ENCODE peak calls at places on chromosomes 7 and 10, in four cellular contexts. R, Z, B and S are unnamed samples.

GRCh38 chr7:122262246-122262645 is 42.3 kb downstream of the FEZF1 start:
- DNase-seq in R (no peak), Z (no peak), B (no peak), S (no peak)

GRCh38 chr10:123573236-123574147 is 92.7 kb upstream of the GPR26 start:
- DNase-seq in R (peak), Z (peak), B (peak), S (peak)

GRCh38 chr10:59894114-59894513 is 12.2 kb downstream of the CCDC6 start:
- DNase-seq in R (no peak), Z (no peak), B (no peak), S (no peak)

GRCh38 chr7:18458830-18459229 is 36.7 kb upstream of the HDAC9 start:
- DNase-seq in R (no peak), Z (no peak), B (no peak), S (no peak)

GRCh38 chr10:118543714-118544400 is 51.6 kb downstream of the PRLHR start:
- DNase-seq in R (peak), Z (peak), B (peak), S (peak)

GRCh38 chr7:151838861-151839381 is 38.0 kb downstream of the PRKAG2 start:
- DNase-seq in R (no peak), Z (no peak), B (no peak), S (no peak)

GRCh38 chr10:26790596-26790995 is 70.2 kb downstream of the ABI1 start:
- DNase-seq in R (no peak), Z (no peak), B (no peak), S (no peak)

GRCh38 chr7:36138209-36138608 is 14.8 kb upstream of the EEPD1 start:
- DNase-seq in R (no peak), Z (no peak), B (no peak), S (no peak)

GRCh38 chr7:23471090-23471859 is 984 bp upstream of the IGF2BP3 start:
- DNase-seq in R (peak), Z (peak), B (peak), S (peak)

GRCh38 chr7:31819031-31819430 is 132.0 kb downstream of the PPP1R17 start:
- DNase-seq in R (no peak), Z (no peak), B (no peak), S (no peak)

GRCh38 chr10:78458983-78459638 is 425.4 kb downstream of the RPS24 start:
- DNase-seq in R (peak), Z (no peak), B (peak), S (no peak)

GRCh38 chr10:124603376-124604213 is 140.6 kb downstream of the FAM53B start:
- DNase-seq in R (no peak), Z (no peak), B (no peak), S (no peak)

GRCh38 chr7:128387663-128388485 is 21.9 kb downstream of the IMPDH1 start:
- DNase-seq in R (peak), Z (peak), B (peak), S (peak)

GRCh38 chr7:155381852-155382801 is 75.8 kb upstream of the EN2 start:
- DNase-seq in R (no peak), Z (no peak), B (no peak), S (no peak)

GRCh38 chr7:115775981-115776380 is 254.6 kb downstream of the TFEC start:
- DNase-seq in R (no peak), Z (no peak), B (no peak), S (no peak)

GRCh38 chr10:69794673-69795072 is 7.0 kb upstream of the COL13A1 start:
- DNase-seq in R (no peak), Z (no peak), B (no peak), S (no peak)

GRCh38 chr10:104391150-104391968 is 37.7 kb downstream of the CFAP58 start:
- DNase-seq in R (peak), Z (no peak), B (peak), S (no peak)

GRCh38 chr7:97025130-97025499 is 484 bp upstream of the DLX5 start:
- DNase-seq in R (no peak), Z (no peak), B (no peak), S (no peak)

GRCh38 chr7:97026705-97027426 is 2.2 kb upstream of the DLX5 start:
- DNase-seq in R (no peak), Z (no peak), B (no peak), S (no peak)

GRCh38 chr7:97024209-97025129 is at the start of gene DLX5:
- DNase-seq in R (no peak), Z (peak), B (peak), S (peak)

GRCh38 chr7:97027427-97028234 is 3.0 kb upstream of the DLX5 start:
- DNase-seq in R (peak), Z (peak), B (peak), S (peak)

GRCh38 chr7:97025983-97026704 is 1.5 kb upstream of the DLX5 start:
- DNase-seq in R (no peak), Z (no peak), B (no peak), S (no peak)
- TF ChIP-seq ELF4 in R (no peak), Z (no peak), B (no peak), S (no peak)

GRCh38 chr10:122139226-122139625 is 131.9 kb upstream of the BTBD16 start:
- DNase-seq in R (no peak), Z (no peak), B (no peak), S (no peak)
- TF ChIP-seq ELF4 in R (no peak), Z (no peak), B (no peak), S (no peak)

GRCh38 chr10:107889101-107889500 is 724.6 kb upstream of the SORCS1 start:
- DNase-seq in R (no peak), Z (no peak), B (no peak), S (no peak)
- TF ChIP-seq ELF4 in R (no peak), Z (no peak), B (no peak), S (no peak)

GRCh38 chr10:130547368-130547767 is 411.2 kb downstream of the GLRX3 start:
- DNase-seq in R (no peak), Z (no peak), B (no peak), S (no peak)
- TF ChIP-seq ELF4 in R (no peak), Z (no peak), B (no peak), S (no peak)

DNA sequence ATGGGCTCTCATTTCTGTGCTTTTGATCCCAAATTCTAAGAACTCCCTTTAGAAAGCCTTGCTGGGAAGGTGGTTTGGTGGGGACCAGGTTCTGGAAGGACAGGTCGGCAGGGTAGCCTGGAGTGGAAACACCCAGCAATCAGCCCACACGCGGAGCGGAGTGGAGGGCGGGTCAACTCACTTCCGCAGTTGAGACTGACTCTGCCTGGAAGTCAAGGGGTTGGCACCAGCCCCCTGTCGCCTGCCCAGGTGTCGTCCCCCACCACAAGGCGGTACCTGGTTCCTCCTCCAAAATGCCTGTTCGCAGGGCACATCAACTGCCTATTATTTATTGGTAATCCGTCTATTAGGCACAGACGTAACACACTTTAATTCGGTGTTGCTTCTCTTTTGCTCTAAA is 248.4 kb upstream of the PPP2R2D start:
- DNase-seq in R (no peak), Z (no peak), B (no peak), S (no peak)
- TF ChIP-seq ELF4 in R (no peak), Z (no peak), B (no peak), S (no peak)

DNA sequence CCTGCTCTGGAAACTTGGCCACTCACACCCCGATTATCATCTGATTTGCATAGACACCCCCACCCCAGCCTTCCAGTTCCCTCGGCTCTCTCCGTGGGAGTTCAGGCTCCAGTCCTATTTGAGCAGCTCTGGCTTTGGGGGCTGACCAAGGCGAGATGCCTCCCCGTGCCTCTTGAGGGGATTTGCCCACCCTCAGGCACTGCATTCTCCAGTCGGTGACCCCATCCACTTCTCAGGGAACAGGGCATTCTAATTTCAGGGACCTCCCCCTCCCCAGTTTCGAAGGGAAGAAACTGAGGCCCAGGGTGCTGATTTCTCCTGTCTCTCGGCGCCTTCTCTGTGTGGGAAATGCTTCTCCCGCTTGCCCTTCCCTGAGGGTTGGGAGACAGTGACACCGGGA is 35.7 kb upstream of the PAX2 start:
- DNase-seq in R (no peak), Z (no peak), B (no peak), S (no peak)
- TF ChIP-seq ELF4 in R (no peak), Z (no peak), B (no peak), S (no peak)